ENCODE peak calls at places on chromosomes 6 and 20, in six cellular contexts. One of them, this sample, is unnamed. For H3K27me3, the result is how much of the 10 kb centered on the place peaks cover.

GRCh38 chr6:130020106-130020851 is 1.9 kb downstream of the L3MBTL3 start:
- DNase-seq in mammary epithelial cell: peak
- DNase-seq in hepatocyte: peak
- DNase-seq in Peyer's patch: peak
- DNase-seq in fibroblast of lung: peak
- DNase-seq in endothelial cell of umbilical vein: peak
- DNase-seq in this sample: no peak

GRCh38 chr6:125818225-125818657 is 27.5 kb downstream of the NCOA7 start:
- DNase-seq in mammary epithelial cell: no peak
- DNase-seq in hepatocyte: no peak
- DNase-seq in endothelial cell of umbilical vein: no peak
- DNase-seq in Peyer's patch: no peak
- DNase-seq in fibroblast of lung: no peak
- DNase-seq in this sample: no peak

GRCh38 chr20:46803446-46804020 is 91.1 kb upstream of the EYA2 start:
- DNase-seq in hepatocyte: no peak
- DNase-seq in Peyer's patch: no peak
- DNase-seq in fibroblast of lung: no peak
- DNase-seq in endothelial cell of umbilical vein: no peak
- DNase-seq in mammary epithelial cell: no peak
- DNase-seq in this sample: no peak

GRCh38 chr20:53646550-53646949 is 52.9 kb upstream of the ZNF217 start:
- DNase-seq in mammary epithelial cell: no peak
- DNase-seq in fibroblast of lung: no peak
- DNase-seq in Peyer's patch: no peak
- DNase-seq in hepatocyte: no peak
- DNase-seq in endothelial cell of umbilical vein: no peak
- DNase-seq in this sample: no peak

GRCh38 chr6:97917369-97917768 is 634.4 kb upstream of the MMS22L start:
- DNase-seq in mammary epithelial cell: no peak
- DNase-seq in fibroblast of lung: no peak
- DNase-seq in endothelial cell of umbilical vein: no peak
- DNase-seq in hepatocyte: no peak
- DNase-seq in Peyer's patch: no peak
- DNase-seq in this sample: no peak

GRCh38 chr20:19787366-19787765 is 29.3 kb downstream of the RIN2 start:
- DNase-seq in Peyer's patch: no peak
- DNase-seq in mammary epithelial cell: no peak
- DNase-seq in endothelial cell of umbilical vein: no peak
- DNase-seq in fibroblast of lung: no peak
- DNase-seq in hepatocyte: no peak
- DNase-seq in this sample: no peak

GRCh38 chr6:109202409-109203264 is 107.3 kb downstream of the CEP57L1 start:
- DNase-seq in Peyer's patch: no peak
- DNase-seq in mammary epithelial cell: peak
- DNase-seq in hepatocyte: no peak
- DNase-seq in endothelial cell of umbilical vein: no peak
- DNase-seq in fibroblast of lung: no peak
- DNase-seq in this sample: peak

GRCh38 chr6:93784794-93785757 is 365.7 kb upstream of the EPHA7 start:
- DNase-seq in Peyer's patch: no peak
- DNase-seq in endothelial cell of umbilical vein: peak
- DNase-seq in mammary epithelial cell: no peak
- DNase-seq in fibroblast of lung: peak
- DNase-seq in hepatocyte: no peak
- DNase-seq in this sample: no peak

GRCh38 chr6:108944707-108945685 is 96.8 kb downstream of the ARMC2 start:
- DNase-seq in Peyer's patch: no peak
- DNase-seq in endothelial cell of umbilical vein: no peak
- DNase-seq in fibroblast of lung: peak
- DNase-seq in mammary epithelial cell: peak
- DNase-seq in hepatocyte: peak
- DNase-seq in this sample: peak

GRCh38 chr6:13186861-13187260 is 141.5 kb downstream of the TBC1D7 start:
- DNase-seq in mammary epithelial cell: no peak
- DNase-seq in Peyer's patch: no peak
- DNase-seq in hepatocyte: no peak
- DNase-seq in fibroblast of lung: no peak
- DNase-seq in endothelial cell of umbilical vein: no peak
- DNase-seq in this sample: no peak

GRCh38 chr6:5471044-5471443 is 209.7 kb downstream of the FARS2 start:
- DNase-seq in Peyer's patch: peak
- DNase-seq in mammary epithelial cell: peak
- DNase-seq in hepatocyte: peak
- DNase-seq in endothelial cell of umbilical vein: peak
- DNase-seq in fibroblast of lung: peak
- DNase-seq in this sample: peak
- H3K4me3 ChIP-seq in Peyer's patch: no peak
- H3K4me3 ChIP-seq in mammary epithelial cell: no peak
- H3K4me3 ChIP-seq in hepatocyte: no peak
- H3K4me3 ChIP-seq in endothelial cell of umbilical vein: no peak
- H3K4me3 ChIP-seq in fibroblast of lung: no peak
- H3K4me3 ChIP-seq in this sample: no peak

DNA sequence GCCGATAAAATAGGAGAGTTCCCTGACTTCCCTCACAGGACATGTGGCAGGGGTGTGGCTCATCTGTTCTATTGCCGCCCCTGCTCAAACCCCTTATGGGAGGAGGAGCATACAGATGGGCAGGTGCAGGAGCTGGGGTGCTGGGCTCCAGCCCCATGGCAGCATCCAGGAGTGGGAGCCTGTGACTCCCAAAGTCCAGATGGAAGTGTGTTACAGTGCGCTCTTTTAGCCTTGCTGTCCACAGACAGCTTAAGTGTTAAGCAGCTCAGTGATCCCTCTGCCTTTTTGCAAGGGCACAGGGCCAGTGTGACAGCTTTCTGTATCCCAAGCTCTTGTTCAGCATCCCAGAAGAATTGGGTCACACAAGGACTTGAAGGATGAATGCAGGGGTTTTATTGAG is 212.3 kb upstream of the MYLIP start:
- DNase-seq in hepatocyte: no peak
- DNase-seq in mammary epithelial cell: no peak
- DNase-seq in endothelial cell of umbilical vein: no peak
- DNase-seq in fibroblast of lung: no peak
- DNase-seq in Peyer's patch: no peak
- DNase-seq in this sample: no peak
- H3K27me3 ChIP-seq in hepatocyte: under half
- H3K27me3 ChIP-seq in mammary epithelial cell: under half
- H3K27me3 ChIP-seq in endothelial cell of umbilical vein: under half
- H3K27me3 ChIP-seq in fibroblast of lung: under half
- H3K27me3 ChIP-seq in Peyer's patch: under half
- H3K27me3 ChIP-seq in this sample: under half

DNA sequence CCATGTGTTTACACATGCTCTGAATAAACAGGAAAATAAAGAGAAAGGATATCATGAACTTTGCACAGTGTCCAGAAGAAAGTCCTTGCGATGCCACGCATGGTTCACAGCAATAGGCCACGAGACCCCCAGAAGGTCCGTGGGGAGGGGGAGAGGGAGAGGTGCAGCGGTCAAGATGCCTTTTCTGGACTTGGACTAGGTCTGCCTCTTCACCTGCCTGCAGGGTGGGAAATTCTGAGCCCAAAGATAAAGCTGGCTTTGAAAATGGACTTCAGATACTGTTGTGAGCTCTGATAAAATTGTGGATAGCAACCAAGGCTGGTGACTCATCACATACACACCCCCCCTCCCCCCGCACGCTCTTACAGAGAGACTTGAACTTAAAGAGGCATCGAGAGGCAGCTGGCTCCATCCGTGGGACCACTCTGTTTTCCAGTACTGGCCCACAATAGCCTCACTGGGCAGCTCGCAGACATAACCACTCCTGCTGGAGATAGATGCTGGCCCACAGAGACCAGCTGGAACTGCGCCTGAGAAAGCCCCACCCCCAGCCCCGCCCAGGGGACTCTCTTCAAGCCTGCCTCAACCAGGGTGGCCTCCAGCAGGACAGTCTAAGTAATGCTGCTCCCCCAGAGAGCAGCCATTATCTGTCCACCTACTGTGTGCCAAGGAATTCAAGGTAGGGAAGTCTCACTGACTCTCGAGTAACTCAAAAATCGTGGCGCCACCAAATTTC is 21.2 kb upstream of the NFATC2 start:
- DNase-seq in endothelial cell of umbilical vein: peak
- DNase-seq in mammary epithelial cell: peak
- DNase-seq in hepatocyte: peak
- DNase-seq in fibroblast of lung: peak
- DNase-seq in Peyer's patch: peak
- DNase-seq in this sample: peak
- H3K4me3 ChIP-seq in endothelial cell of umbilical vein: no peak
- H3K4me3 ChIP-seq in mammary epithelial cell: no peak
- H3K4me3 ChIP-seq in hepatocyte: no peak
- H3K4me3 ChIP-seq in fibroblast of lung: peak
- H3K4me3 ChIP-seq in Peyer's patch: no peak
- H3K4me3 ChIP-seq in this sample: no peak

GRCh38 chr6:149948616-149949015 is 6.8 kb downstream of the ULBP2 start:
- DNase-seq in fibroblast of lung: no peak
- DNase-seq in Peyer's patch: no peak
- DNase-seq in endothelial cell of umbilical vein: no peak
- DNase-seq in mammary epithelial cell: no peak
- DNase-seq in hepatocyte: no peak
- DNase-seq in this sample: no peak

GRCh38 chr6:149951096-149951495 is 9.3 kb downstream of the ULBP2 start:
- DNase-seq in fibroblast of lung: no peak
- DNase-seq in Peyer's patch: no peak
- DNase-seq in mammary epithelial cell: no peak
- DNase-seq in endothelial cell of umbilical vein: no peak
- DNase-seq in hepatocyte: no peak
- DNase-seq in this sample: no peak

GRCh38 chr6:149948011-149948410 is 6.2 kb downstream of the ULBP2 start:
- DNase-seq in hepatocyte: no peak
- DNase-seq in Peyer's patch: no peak
- DNase-seq in mammary epithelial cell: no peak
- DNase-seq in endothelial cell of umbilical vein: no peak
- DNase-seq in fibroblast of lung: no peak
- DNase-seq in this sample: no peak

GRCh38 chr6:149950423-149950822 is 8.6 kb downstream of the ULBP2 start:
- DNase-seq in Peyer's patch: no peak
- DNase-seq in endothelial cell of umbilical vein: no peak
- DNase-seq in fibroblast of lung: no peak
- DNase-seq in mammary epithelial cell: no peak
- DNase-seq in hepatocyte: no peak
- DNase-seq in this sample: no peak

DNA sequence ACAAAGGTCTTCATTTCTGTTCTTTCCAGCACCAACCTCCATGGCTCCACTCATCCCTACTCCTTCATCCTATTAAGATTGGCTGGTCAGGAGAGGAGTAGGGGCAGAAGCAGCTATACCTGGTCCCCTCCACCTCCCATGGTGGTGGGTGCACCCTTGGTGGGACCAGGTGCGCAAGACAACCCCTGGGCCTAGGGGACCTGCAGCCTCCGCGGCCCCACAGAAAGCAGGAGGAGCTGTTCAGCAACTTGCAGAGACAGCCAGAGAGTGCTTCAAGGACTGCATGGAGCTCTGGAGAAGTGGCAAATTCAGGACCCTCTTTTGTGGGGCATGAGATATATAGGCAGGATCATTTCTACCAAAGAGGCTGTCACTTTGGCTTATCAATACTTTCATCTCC is 9.8 kb downstream of the ULBP2 start:
- DNase-seq in hepatocyte: no peak
- DNase-seq in mammary epithelial cell: no peak
- DNase-seq in fibroblast of lung: no peak
- DNase-seq in Peyer's patch: no peak
- DNase-seq in endothelial cell of umbilical vein: no peak
- DNase-seq in this sample: no peak
- H3K27me3 ChIP-seq in hepatocyte: half or more
- H3K27me3 ChIP-seq in mammary epithelial cell: under half
- H3K27me3 ChIP-seq in fibroblast of lung: under half
- H3K27me3 ChIP-seq in Peyer's patch: under half
- H3K27me3 ChIP-seq in endothelial cell of umbilical vein: under half
- H3K27me3 ChIP-seq in this sample: under half

GRCh38 chr6:105985098-105985815 is 100.9 kb upstream of the PRDM1 start:
- DNase-seq in Peyer's patch: no peak
- DNase-seq in hepatocyte: no peak
- DNase-seq in mammary epithelial cell: no peak
- DNase-seq in fibroblast of lung: no peak
- DNase-seq in endothelial cell of umbilical vein: no peak
- DNase-seq in this sample: peak
- H3K4me3 ChIP-seq in Peyer's patch: no peak
- H3K4me3 ChIP-seq in hepatocyte: no peak
- H3K4me3 ChIP-seq in mammary epithelial cell: no peak
- H3K4me3 ChIP-seq in fibroblast of lung: no peak
- H3K4me3 ChIP-seq in endothelial cell of umbilical vein: no peak
- H3K4me3 ChIP-seq in this sample: no peak

GRCh38 chr20:21395039-21395665 is 2.2 kb downstream of the NKX2-4 start:
- DNase-seq in hepatocyte: no peak
- DNase-seq in Peyer's patch: no peak
- DNase-seq in endothelial cell of umbilical vein: peak
- DNase-seq in fibroblast of lung: no peak
- DNase-seq in mammary epithelial cell: no peak
- DNase-seq in this sample: no peak
- H3K27me3 ChIP-seq in hepatocyte: half or more
- H3K27me3 ChIP-seq in Peyer's patch: half or more
- H3K27me3 ChIP-seq in endothelial cell of umbilical vein: half or more
- H3K27me3 ChIP-seq in fibroblast of lung: half or more
- H3K27me3 ChIP-seq in mammary epithelial cell: under half
- H3K27me3 ChIP-seq in this sample: under half

GRCh38 chr6:149248688-149249369 is 68.7 kb upstream of the TAB2 start:
- DNase-seq in endothelial cell of umbilical vein: no peak
- DNase-seq in hepatocyte: peak
- DNase-seq in fibroblast of lung: no peak
- DNase-seq in Peyer's patch: peak
- DNase-seq in mammary epithelial cell: peak
- DNase-seq in this sample: peak

GRCh38 chr6:149249370-149250357 is 67.8 kb upstream of the TAB2 start:
- DNase-seq in fibroblast of lung: no peak
- DNase-seq in hepatocyte: no peak
- DNase-seq in endothelial cell of umbilical vein: no peak
- DNase-seq in mammary epithelial cell: no peak
- DNase-seq in Peyer's patch: no peak
- DNase-seq in this sample: no peak

GRCh38 chr6:149247385-149247763 is 70.1 kb upstream of the TAB2 start:
- DNase-seq in endothelial cell of umbilical vein: no peak
- DNase-seq in hepatocyte: no peak
- DNase-seq in fibroblast of lung: no peak
- DNase-seq in Peyer's patch: no peak
- DNase-seq in mammary epithelial cell: no peak
- DNase-seq in this sample: no peak

GRCh38 chr6:149244105-149244504 is 73.4 kb upstream of the TAB2 start:
- DNase-seq in fibroblast of lung: no peak
- DNase-seq in mammary epithelial cell: no peak
- DNase-seq in endothelial cell of umbilical vein: no peak
- DNase-seq in Peyer's patch: no peak
- DNase-seq in hepatocyte: no peak
- DNase-seq in this sample: no peak

GRCh38 chr6:149246691-149247384 is 70.7 kb upstream of the TAB2 start:
- DNase-seq in fibroblast of lung: no peak
- DNase-seq in hepatocyte: no peak
- DNase-seq in endothelial cell of umbilical vein: no peak
- DNase-seq in Peyer's patch: no peak
- DNase-seq in mammary epithelial cell: no peak
- DNase-seq in this sample: no peak
- H3K4me3 ChIP-seq in fibroblast of lung: no peak
- H3K4me3 ChIP-seq in hepatocyte: no peak
- H3K4me3 ChIP-seq in endothelial cell of umbilical vein: no peak
- H3K4me3 ChIP-seq in Peyer's patch: no peak
- H3K4me3 ChIP-seq in mammary epithelial cell: no peak
- H3K4me3 ChIP-seq in this sample: no peak

GRCh38 chr6:22651731-22652130 is 82.4 kb downstream of the HDGFL1 start:
- DNase-seq in endothelial cell of umbilical vein: no peak
- DNase-seq in fibroblast of lung: no peak
- DNase-seq in Peyer's patch: no peak
- DNase-seq in mammary epithelial cell: no peak
- DNase-seq in hepatocyte: no peak
- DNase-seq in this sample: no peak
- H3K27me3 ChIP-seq in endothelial cell of umbilical vein: under half
- H3K27me3 ChIP-seq in fibroblast of lung: under half
- H3K27me3 ChIP-seq in Peyer's patch: under half
- H3K27me3 ChIP-seq in mammary epithelial cell: under half
- H3K27me3 ChIP-seq in hepatocyte: under half
- H3K27me3 ChIP-seq in this sample: under half

This sample was measured in bronchial epithelial cell.